ENCODE peak calls at places on chromosomes 3 and 15, in five cellular contexts. One of them, this sample, is unnamed.
A peak's percentile ranks its signal among the peaks of the same experiment; 100 is the strongest.

GRCh38 chr3:11610044-11610671 is 33.6 kb downstream of the VGLL4 start:
- DNase-seq in A549: no peak
- DNase-seq in colonic mucosa: peak; percentile 59
- DNase-seq in tibial nerve: no peak
- DNase-seq in pancreas: no peak
- DNase-seq in this sample: no peak

GRCh38 chr3:16834753-16835152 is 50.0 kb upstream of the PLCL2 start:
- DNase-seq in A549: no peak
- DNase-seq in colonic mucosa: no peak
- DNase-seq in tibial nerve: no peak
- DNase-seq in pancreas: no peak
- DNase-seq in this sample: no peak

GRCh38 chr3:48058089-48058488 is 41.9 kb upstream of the MAP4 start:
- DNase-seq in A549: no peak
- DNase-seq in colonic mucosa: no peak
- DNase-seq in tibial nerve: no peak
- DNase-seq in pancreas: no peak
- DNase-seq in this sample: no peak

GRCh38 chr15:44532689-44533088 is 4.3 kb upstream of the EIF3J start:
- DNase-seq in A549: peak; percentile 8
- DNase-seq in colonic mucosa: no peak
- DNase-seq in tibial nerve: no peak
- DNase-seq in pancreas: no peak
- DNase-seq in this sample: no peak

GRCh38 chr15:99481831-99482230 is 84.0 kb upstream of the MEF2A start:
- DNase-seq in A549: no peak
- DNase-seq in colonic mucosa: no peak
- DNase-seq in tibial nerve: no peak
- DNase-seq in pancreas: no peak
- DNase-seq in this sample: no peak

GRCh38 chr3:53134631-53135232 is 4.5 kb upstream of the RFT1 start:
- DNase-seq in A549: peak; percentile 74
- DNase-seq in colonic mucosa: peak; percentile 88
- DNase-seq in tibial nerve: peak; percentile 40
- DNase-seq in pancreas: peak; percentile 86
- DNase-seq in this sample: peak; percentile 99

GRCh38 chr3:54874816-54875556 is 52.9 kb downstream of the LRTM1 start:
- DNase-seq in A549: no peak
- DNase-seq in colonic mucosa: no peak
- DNase-seq in tibial nerve: no peak
- DNase-seq in pancreas: no peak
- DNase-seq in this sample: no peak

GRCh38 chr15:80242802-80243201 is 9.2 kb downstream of the CTXND1 start:
- DNase-seq in A549: no peak
- DNase-seq in colonic mucosa: no peak
- DNase-seq in tibial nerve: no peak
- DNase-seq in pancreas: no peak
- DNase-seq in this sample: peak; percentile 81

GRCh38 chr15:40806672-40807027 is 239 bp upstream of the ZFYVE19 start:
- DNase-seq in A549: no peak
- DNase-seq in colonic mucosa: no peak
- DNase-seq in tibial nerve: no peak
- DNase-seq in pancreas: no peak
- DNase-seq in this sample: no peak

GRCh38 chr15:29669823-29670222 is 152.4 kb downstream of the TJP1 start:
- DNase-seq in A549: peak; percentile 69
- DNase-seq in colonic mucosa: no peak
- DNase-seq in tibial nerve: no peak
- DNase-seq in pancreas: no peak
- DNase-seq in this sample: no peak

GRCh38 chr15:75042730-75043508 is 19.5 kb downstream of the PPCDC start:
- DNase-seq in A549: peak; percentile 76
- DNase-seq in colonic mucosa: peak; percentile 84
- DNase-seq in tibial nerve: peak; percentile 47
- DNase-seq in pancreas: peak; percentile 84
- DNase-seq in this sample: peak; percentile 62

GRCh38 chr3:134093906-134094305 is 64.2 kb upstream of the SLCO2A1 start:
- DNase-seq in A549: no peak
- DNase-seq in colonic mucosa: no peak
- DNase-seq in tibial nerve: no peak
- DNase-seq in pancreas: no peak
- DNase-seq in this sample: no peak

GRCh38 chr3:103421460-103421859 is 986.6 kb downstream of the ZPLD1 start:
- DNase-seq in A549: no peak
- DNase-seq in colonic mucosa: no peak
- DNase-seq in tibial nerve: no peak
- DNase-seq in pancreas: no peak
- DNase-seq in this sample: no peak

GRCh38 chr3:165895919-165896318 is 58.7 kb upstream of the BCHE start:
- DNase-seq in A549: peak; percentile 29
- DNase-seq in colonic mucosa: no peak
- DNase-seq in tibial nerve: no peak
- DNase-seq in pancreas: no peak
- DNase-seq in this sample: no peak

GRCh38 chr3:183269345-183269744 is 16.3 kb downstream of the B3GNT5 start:
- DNase-seq in A549: no peak
- DNase-seq in colonic mucosa: no peak
- DNase-seq in tibial nerve: no peak
- DNase-seq in pancreas: no peak
- DNase-seq in this sample: no peak

GRCh38 chr3:183270344-183270743 is 17.3 kb downstream of the B3GNT5 start:
- DNase-seq in A549: no peak
- DNase-seq in colonic mucosa: no peak
- DNase-seq in tibial nerve: no peak
- DNase-seq in pancreas: no peak
- DNase-seq in this sample: no peak

GRCh38 chr3:183266454-183266853 is 13.4 kb downstream of the B3GNT5 start:
- DNase-seq in A549: no peak
- DNase-seq in colonic mucosa: no peak
- DNase-seq in tibial nerve: no peak
- DNase-seq in pancreas: no peak
- DNase-seq in this sample: no peak

GRCh38 chr3:183267140-183267539 is 14.1 kb downstream of the B3GNT5 start:
- DNase-seq in A549: no peak
- DNase-seq in colonic mucosa: no peak
- DNase-seq in tibial nerve: no peak
- DNase-seq in pancreas: no peak
- DNase-seq in this sample: no peak

GRCh38 chr3:183268361-183268760 is 15.3 kb downstream of the B3GNT5 start:
- DNase-seq in A549: no peak
- DNase-seq in colonic mucosa: no peak
- DNase-seq in tibial nerve: no peak
- DNase-seq in pancreas: no peak
- DNase-seq in this sample: no peak
- H3K27ac ChIP-seq in A549: no peak overlapping the region
- H3K27ac ChIP-seq in colonic mucosa: no peak overlapping the region
- H3K27ac ChIP-seq in tibial nerve: no peak overlapping the region
- H3K27ac ChIP-seq in pancreas: no peak overlapping the region
- H3K27ac ChIP-seq in this sample: no peak overlapping the region

GRCh38 chr3:117657278-117657677 is 947.7 kb downstream of the TUSC7 start:
- DNase-seq in A549: no peak
- DNase-seq in colonic mucosa: no peak
- DNase-seq in tibial nerve: no peak
- DNase-seq in pancreas: no peak
- DNase-seq in this sample: no peak

GRCh38 chr3:117665311-117665710 is 955.7 kb downstream of the TUSC7 start:
- DNase-seq in A549: no peak
- DNase-seq in colonic mucosa: peak; percentile 19
- DNase-seq in tibial nerve: no peak
- DNase-seq in pancreas: peak; percentile 74
- DNase-seq in this sample: peak; percentile 16

GRCh38 chr3:117666316-117666715 is 956.7 kb downstream of the TUSC7 start:
- DNase-seq in A549: no peak
- DNase-seq in colonic mucosa: no peak
- DNase-seq in tibial nerve: no peak
- DNase-seq in pancreas: no peak
- DNase-seq in this sample: no peak

GRCh38 chr3:117660941-117661635 is 951.5 kb downstream of the TUSC7 start:
- DNase-seq in A549: no peak
- DNase-seq in colonic mucosa: no peak
- DNase-seq in tibial nerve: no peak
- DNase-seq in pancreas: no peak
- DNase-seq in this sample: no peak

DNA sequence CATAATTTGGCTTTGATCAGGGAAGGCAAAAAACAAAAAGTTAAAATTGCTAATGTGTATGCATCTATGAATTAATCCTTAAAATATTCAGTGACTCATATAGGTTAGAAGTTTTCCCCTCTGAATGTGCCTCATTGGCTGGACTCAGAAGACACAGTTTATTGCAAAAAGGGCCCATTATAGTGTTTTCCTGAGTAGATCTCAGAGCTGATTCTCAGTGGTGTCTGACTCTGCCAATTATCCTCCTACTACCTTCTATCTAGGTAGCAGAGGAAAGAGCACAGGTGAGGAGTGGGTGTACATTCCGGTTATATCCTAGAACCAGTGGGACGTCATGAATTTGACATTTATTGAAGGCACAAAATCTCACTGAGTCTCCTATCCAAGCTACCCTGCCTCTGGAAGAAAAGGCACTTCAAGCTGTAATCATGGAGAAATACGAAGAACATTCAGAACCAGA is 952.1 kb downstream of the TUSC7 start:
- DNase-seq in A549: no peak
- DNase-seq in colonic mucosa: no peak
- DNase-seq in tibial nerve: no peak
- DNase-seq in pancreas: no peak
- DNase-seq in this sample: no peak
- H3K27ac ChIP-seq in A549: no peak overlapping the region
- H3K27ac ChIP-seq in colonic mucosa: no peak overlapping the region
- H3K27ac ChIP-seq in tibial nerve: no peak overlapping the region
- H3K27ac ChIP-seq in pancreas: no peak overlapping the region
- H3K27ac ChIP-seq in this sample: no peak overlapping the region

DNA sequence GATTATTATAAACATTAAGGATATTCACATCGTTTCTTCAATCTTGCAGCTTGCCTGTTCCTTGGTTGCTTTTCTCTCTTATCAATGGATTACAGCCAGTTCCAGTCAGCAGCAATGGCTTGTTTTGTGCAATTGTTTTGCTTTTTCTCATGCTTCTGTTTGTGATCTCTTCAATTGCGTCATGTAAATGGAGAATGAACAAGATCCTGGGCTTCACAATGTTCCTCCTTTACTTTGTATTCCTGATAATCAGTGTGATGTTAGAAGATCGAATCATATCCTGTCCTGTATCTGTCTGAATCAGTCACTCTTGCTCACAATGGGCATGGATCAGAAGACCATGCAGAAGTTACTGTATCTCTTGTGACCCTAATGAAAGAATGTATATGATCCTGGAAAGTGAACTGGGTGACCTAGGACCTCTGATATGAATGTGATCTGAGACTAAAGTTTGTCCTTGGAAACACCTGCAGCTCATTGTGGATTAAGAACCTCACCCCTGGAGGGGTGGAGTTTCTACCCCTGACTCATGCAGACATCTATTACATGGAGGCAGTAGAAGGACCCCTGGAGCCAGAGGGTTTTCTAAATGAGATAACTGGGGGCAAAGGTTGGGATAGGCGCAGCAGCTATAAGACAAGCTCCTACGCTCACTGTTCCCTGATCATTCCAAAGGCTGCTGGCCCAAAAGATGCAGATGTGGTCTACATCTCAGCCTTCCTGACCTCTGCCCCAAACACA is 32.2 kb downstream of the SLC24A1 start:
- DNase-seq in A549: no peak
- DNase-seq in colonic mucosa: no peak
- DNase-seq in tibial nerve: no peak
- DNase-seq in pancreas: no peak
- DNase-seq in this sample: no peak
- H3K27ac ChIP-seq in A549: no peak overlapping the region
- H3K27ac ChIP-seq in colonic mucosa: no peak overlapping the region
- H3K27ac ChIP-seq in tibial nerve: no peak overlapping the region
- H3K27ac ChIP-seq in pancreas: no peak overlapping the region
- H3K27ac ChIP-seq in this sample: no peak overlapping the region

DNA sequence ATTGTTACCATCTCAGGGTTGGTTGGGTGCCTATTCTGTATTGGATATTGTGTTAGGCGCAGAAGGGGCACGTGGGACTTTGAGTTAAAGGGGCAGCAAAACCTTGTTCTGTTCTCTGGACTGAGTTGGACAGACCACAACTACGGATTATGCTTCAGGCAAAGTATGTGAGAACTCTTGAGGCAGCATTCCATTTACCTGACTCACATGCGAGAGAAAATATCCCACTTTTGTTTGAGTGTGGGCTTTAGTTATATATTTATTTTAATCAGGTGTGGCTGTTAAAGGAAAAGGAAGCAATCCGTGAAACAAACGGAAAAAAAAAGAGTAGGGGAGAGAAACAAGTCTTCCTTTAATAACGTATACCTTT is 627 bp upstream of the PLS1 start:
- DNase-seq in A549: peak; percentile 58
- DNase-seq in colonic mucosa: no peak
- DNase-seq in tibial nerve: no peak
- DNase-seq in pancreas: no peak
- DNase-seq in this sample: peak; percentile 50
- H3K27ac ChIP-seq in A549: peak overlapping the region; percentile 90
- H3K27ac ChIP-seq in colonic mucosa: peak overlapping the region; percentile 83
- H3K27ac ChIP-seq in tibial nerve: no peak overlapping the region
- H3K27ac ChIP-seq in pancreas: peak overlapping the region; percentile 94
- H3K27ac ChIP-seq in this sample: peak overlapping the region; percentile 81

GRCh38 chr3:28940530-28940929 is 340.3 kb upstream of the RBMS3 start:
- DNase-seq in A549: no peak
- DNase-seq in colonic mucosa: peak; percentile 19
- DNase-seq in tibial nerve: peak; percentile 52
- DNase-seq in pancreas: no peak
- DNase-seq in this sample: no peak
- H3K27ac ChIP-seq in A549: no peak overlapping the region
- H3K27ac ChIP-seq in colonic mucosa: no peak overlapping the region
- H3K27ac ChIP-seq in tibial nerve: no peak overlapping the region
- H3K27ac ChIP-seq in pancreas: no peak overlapping the region
- H3K27ac ChIP-seq in this sample: peak overlapping the region; percentile 1

This sample was measured in thyroid gland.